ENCODE peak calls at places on chromosomes 13 and 19, in six cellular contexts. J, Y, R, D, Q and K are unnamed samples.

GRCh38 chr19:4403005-4403761 is 743 bp downstream of the CHAF1A start:
- DNase-seq in J (no peak), Y (peak; percentile 28), R (peak; percentile 52), D (peak; percentile 31), Q (no peak), K (no peak)

GRCh38 chr13:66537417-66537816 is 692.7 kb downstream of the PCDH9 start:
- DNase-seq in J (no peak), Y (no peak), R (no peak), D (no peak), Q (no peak), K (no peak)

GRCh38 chr19:30686911-30687566 is 314.9 kb downstream of the ZNF536 start:
- DNase-seq in J (no peak), Y (no peak), R (no peak), D (no peak), Q (no peak), K (no peak)

GRCh38 chr13:100140441-100140840 is 51.5 kb downstream of the PCCA start:
- DNase-seq in J (no peak), Y (no peak), R (no peak), D (no peak), Q (no peak), K (no peak)

GRCh38 chr19:14427461-14427860 is 5.6 kb upstream of the PKN1 start:
- DNase-seq in J (no peak), Y (no peak), R (no peak), D (no peak), Q (no peak), K (no peak)

GRCh38 chr19:29516821-29517395 is 8.9 kb upstream of the VSTM2B start:
- DNase-seq in J (no peak), Y (no peak), R (no peak), D (no peak), Q (no peak), K (no peak)

GRCh38 chr13:114089751-114090400 is 42.5 kb downstream of the RASA3 start:
- DNase-seq in J (no peak), Y (no peak), R (no peak), D (no peak), Q (no peak), K (no peak)

GRCh38 chr13:41268764-41269163 is 5.4 kb upstream of the MTRF1 start:
- DNase-seq in J (no peak), Y (peak; percentile 42), R (no peak), D (no peak), Q (no peak), K (no peak)

GRCh38 chr19:47026156-47026555 is 6.5 kb downstream of the NPAS1 start:
- DNase-seq in J (no peak), Y (no peak), R (no peak), D (no peak), Q (no peak), K (no peak)

GRCh38 chr13:27321619-27322385 is 51.2 kb downstream of the RASL11A start:
- DNase-seq in J (no peak), Y (no peak), R (no peak), D (no peak), Q (no peak), K (no peak)

GRCh38 chr19:15129856-15130580 is 22.8 kb downstream of the SYDE1 start:
- DNase-seq in J (no peak), Y (no peak), R (no peak), D (no peak), Q (no peak), K (no peak)

GRCh38 chr13:20160346-20161274 is at the start of gene GJA3:
- DNase-seq in J (no peak), Y (peak; percentile 66), R (no peak), D (no peak), Q (no peak), K (no peak)

GRCh38 chr19:41705393-41706174 is 2.8 kb upstream of the CEACAM5 start:
- DNase-seq in J (no peak), Y (peak; percentile 36), R (no peak), D (no peak), Q (no peak), K (no peak)

GRCh38 chr13:113654591-113655357 is 3.2 kb downstream of the ATP4B start:
- DNase-seq in J (no peak), Y (no peak), R (no peak), D (no peak), Q (no peak), K (no peak)

GRCh38 chr13:100269837-100270236 is 180.9 kb downstream of the PCCA start:
- DNase-seq in J (peak; percentile 54), Y (no peak), R (peak; percentile 79), D (no peak), Q (no peak), K (peak; percentile 37)

GRCh38 chr13:90253806-90254205 is 1093.7 kb upstream of the MIR17HG start:
- DNase-seq in J (no peak), Y (no peak), R (no peak), D (no peak), Q (no peak), K (no peak)
- TF ChIP-seq CTCF in J (no peak), Y (no peak), R (no peak), D (no peak), Q (no peak), K (no peak)

DNA sequence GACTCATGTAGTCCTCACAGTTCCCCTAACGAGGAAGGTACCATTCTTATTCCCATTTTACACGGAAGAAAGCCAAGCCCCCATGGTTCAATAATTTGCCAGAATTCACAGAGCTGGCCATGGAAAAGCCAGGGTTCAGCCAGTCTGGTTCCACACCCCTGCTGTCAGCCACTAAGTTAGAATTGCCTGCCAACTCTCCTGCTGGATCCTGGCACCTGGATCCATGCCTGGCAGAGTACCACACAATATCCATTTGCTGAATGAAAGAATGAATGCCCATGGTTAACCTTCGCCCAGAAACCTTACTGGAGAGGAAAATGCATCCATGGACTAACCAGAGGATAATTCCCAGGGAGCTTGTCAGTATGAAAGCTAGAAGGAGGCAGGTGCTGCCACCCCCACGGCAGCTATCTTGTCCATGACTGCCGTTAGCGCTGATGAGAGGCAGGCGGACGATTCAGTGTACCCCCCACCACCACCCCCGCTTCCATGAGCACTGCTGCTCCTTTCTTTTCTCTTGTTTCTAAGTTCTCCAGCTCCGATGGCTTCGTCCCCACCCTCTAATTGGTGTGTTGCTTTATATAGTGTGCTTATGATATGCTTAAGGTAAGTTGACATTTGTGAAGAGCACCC is 114.5 kb downstream of the SLC7A1 start:
- DNase-seq in J (no peak), Y (no peak), R (no peak), D (no peak), Q (no peak), K (no peak)
- TF ChIP-seq CTCF in J (no peak), Y (no peak), R (no peak), D (no peak), Q (no peak), K (no peak)

GRCh38 chr19:49423985-49424303 is 703 bp upstream of the PTH2 start:
- DNase-seq in J (no peak), Y (no peak), R (no peak), D (no peak), Q (no peak), K (no peak)

GRCh38 chr19:49421039-49421877 is 2.0 kb downstream of the PTH2 start:
- DNase-seq in J (no peak), Y (peak; percentile 79), R (no peak), D (peak; percentile 52), Q (no peak), K (no peak)

GRCh38 chr19:49423278-49423984 is at the start of gene PTH2:
- DNase-seq in J (no peak), Y (no peak), R (no peak), D (no peak), Q (no peak), K (no peak)

GRCh38 chr19:49421878-49422202 is 1.4 kb downstream of the PTH2 start:
- DNase-seq in J (no peak), Y (no peak), R (no peak), D (no peak), Q (no peak), K (no peak)

GRCh38 chr19:49422407-49423277 is 599 bp downstream of the PTH2 start:
- DNase-seq in J (no peak), Y (peak; percentile 80), R (no peak), D (no peak), Q (no peak), K (no peak)
- TF ChIP-seq CTCF in J (no peak), Y (peak; percentile 53), R (no peak), D (peak; percentile 21), Q (peak; percentile 41), K (peak; percentile 23)

GRCh38 chr13:88887045-88887662 is 1216.0 kb downstream of the SLITRK5 start:
- DNase-seq in J (no peak), Y (peak; percentile 12), R (no peak), D (no peak), Q (peak; percentile 27), K (no peak)
- TF ChIP-seq CTCF in J (no peak), Y (no peak), R (no peak), D (no peak), Q (peak; percentile 42), K (no peak)

GRCh38 chr19:36139120-36139472 is 770 bp upstream of the CAPNS1 start:
- DNase-seq in J (no peak), Y (no peak), R (no peak), D (no peak), Q (peak; percentile 32), K (no peak)

GRCh38 chr19:36142046-36142445 is 2.2 kb downstream of the CAPNS1 start:
- DNase-seq in J (no peak), Y (no peak), R (peak; percentile 43), D (no peak), Q (no peak), K (no peak)

GRCh38 chr19:36140289-36141038 is 598 bp downstream of the CAPNS1 start:
- DNase-seq in J (no peak), Y (peak; percentile 71), R (peak; percentile 65), D (peak; percentile 45), Q (peak; percentile 53), K (no peak)

GRCh38 chr19:36141039-36141914 is 1.4 kb downstream of the CAPNS1 start:
- DNase-seq in J (peak; percentile 64), Y (peak; percentile 74), R (peak; percentile 92), D (peak; percentile 82), Q (peak; percentile 73), K (peak; percentile 49)

GRCh38 chr19:36139473-36140288 is at the start of gene CAPNS1:
- DNase-seq in J (peak; percentile 92), Y (peak; percentile 94), R (peak; percentile 98), D (peak; percentile 96), Q (peak; percentile 88), K (peak; percentile 91)
- TF ChIP-seq CTCF in J (no peak), Y (no peak), R (peak; percentile 39), D (no peak), Q (peak; percentile 21), K (no peak)

GRCh38 chr19:23823952-23824389 is 65.3 kb upstream of the ZNF681 start:
- DNase-seq in J (no peak), Y (peak; percentile 90), R (no peak), D (no peak), Q (peak; percentile 9), K (no peak)
- TF ChIP-seq CTCF in J (no peak), Y (peak; percentile 62), R (no peak), D (no peak), Q (no peak), K (no peak)

GRCh38 chr13:109669956-109670355 is 116.4 kb downstream of the IRS2 start:
- DNase-seq in J (no peak), Y (peak; percentile 47), R (no peak), D (no peak), Q (no peak), K (no peak)
- TF ChIP-seq CTCF in J (no peak), Y (no peak), R (no peak), D (no peak), Q (no peak), K (no peak)

GRCh38 chr13:47455581-47455980 is 545.5 kb downstream of the SUCLA2 start:
- DNase-seq in J (no peak), Y (peak; percentile 6), R (no peak), D (no peak), Q (no peak), K (no peak)
- TF ChIP-seq CTCF in J (no peak), Y (no peak), R (no peak), D (no peak), Q (no peak), K (no peak)